ENCODE peak calls at places on chromosome 4, in six cellular contexts. One of them, this sample, is unnamed.

GRCh38 chr4:157270108-157270507 is 49.6 kb downstream of the GRIA2 start:
- DNase-seq in mammary epithelial cell: no peak
- DNase-seq in breast epithelium: no peak
- DNase-seq in heart left ventricle: no peak
- DNase-seq in astrocyte: no peak
- DNase-seq in right atrium auricular region: no peak
- DNase-seq in this sample: no peak

GRCh38 chr4:78864405-78865024 is 74.7 kb downstream of the PAQR3 start:
- DNase-seq in mammary epithelial cell: peak
- DNase-seq in breast epithelium: no peak
- DNase-seq in heart left ventricle: no peak
- DNase-seq in astrocyte: peak
- DNase-seq in right atrium auricular region: no peak
- DNase-seq in this sample: peak

GRCh38 chr4:14787894-14788293 is 214.4 kb upstream of the CPEB2 start:
- DNase-seq in mammary epithelial cell: peak
- DNase-seq in breast epithelium: no peak
- DNase-seq in heart left ventricle: no peak
- DNase-seq in astrocyte: no peak
- DNase-seq in right atrium auricular region: no peak
- DNase-seq in this sample: no peak

GRCh38 chr4:45453258-45453841 is 670.5 kb downstream of the GABRG1 start:
- DNase-seq in mammary epithelial cell: peak
- DNase-seq in breast epithelium: no peak
- DNase-seq in heart left ventricle: no peak
- DNase-seq in astrocyte: peak
- DNase-seq in right atrium auricular region: no peak
- DNase-seq in this sample: no peak

GRCh38 chr4:151599876-151600275 is 160.9 kb downstream of the GATB start:
- DNase-seq in mammary epithelial cell: peak
- DNase-seq in breast epithelium: no peak
- DNase-seq in heart left ventricle: no peak
- DNase-seq in astrocyte: no peak
- DNase-seq in right atrium auricular region: no peak
- DNase-seq in this sample: no peak

GRCh38 chr4:30610361-30610760 is 109.8 kb upstream of the PCDH7 start:
- DNase-seq in mammary epithelial cell: no peak
- DNase-seq in breast epithelium: no peak
- DNase-seq in heart left ventricle: no peak
- DNase-seq in astrocyte: peak
- DNase-seq in right atrium auricular region: no peak
- DNase-seq in this sample: no peak

GRCh38 chr4:7777017-7777710 is 162.5 kb downstream of the AFAP1 start:
- DNase-seq in mammary epithelial cell: no peak
- DNase-seq in breast epithelium: peak
- DNase-seq in heart left ventricle: peak
- DNase-seq in astrocyte: no peak
- DNase-seq in right atrium auricular region: no peak
- DNase-seq in this sample: no peak

GRCh38 chr4:151417766-151418376 is 8.9 kb downstream of the FHIP1A start:
- DNase-seq in mammary epithelial cell: peak
- DNase-seq in breast epithelium: no peak
- DNase-seq in heart left ventricle: no peak
- DNase-seq in astrocyte: peak
- DNase-seq in right atrium auricular region: no peak
- DNase-seq in this sample: no peak

GRCh38 chr4:166842795-166843261 is 391.5 kb downstream of the SPOCK3 start:
- DNase-seq in mammary epithelial cell: no peak
- DNase-seq in breast epithelium: no peak
- DNase-seq in heart left ventricle: no peak
- DNase-seq in astrocyte: no peak
- DNase-seq in right atrium auricular region: no peak
- DNase-seq in this sample: no peak

GRCh38 chr4:57070461-57070860 is 39.7 kb downstream of the IGFBP7 start:
- DNase-seq in mammary epithelial cell: peak
- DNase-seq in breast epithelium: no peak
- DNase-seq in heart left ventricle: no peak
- DNase-seq in astrocyte: no peak
- DNase-seq in right atrium auricular region: no peak
- DNase-seq in this sample: no peak

GRCh38 chr4:41400296-41400695 is 137.7 kb upstream of the LIMCH1 start:
- DNase-seq in mammary epithelial cell: no peak
- DNase-seq in breast epithelium: no peak
- DNase-seq in heart left ventricle: no peak
- DNase-seq in astrocyte: peak
- DNase-seq in right atrium auricular region: no peak
- DNase-seq in this sample: no peak

GRCh38 chr4:90186229-90186628 is 59.0 kb downstream of the CCSER1 start:
- DNase-seq in mammary epithelial cell: no peak
- DNase-seq in breast epithelium: no peak
- DNase-seq in heart left ventricle: no peak
- DNase-seq in astrocyte: no peak
- DNase-seq in right atrium auricular region: no peak
- DNase-seq in this sample: no peak

GRCh38 chr4:54942735-54943134 is 182.7 kb downstream of the KDR start:
- DNase-seq in mammary epithelial cell: no peak
- DNase-seq in breast epithelium: no peak
- DNase-seq in heart left ventricle: no peak
- DNase-seq in astrocyte: no peak
- DNase-seq in right atrium auricular region: no peak
- DNase-seq in this sample: no peak

GRCh38 chr4:122100508-122100907 is 51.6 kb upstream of the BLTP1 start:
- DNase-seq in mammary epithelial cell: no peak
- DNase-seq in breast epithelium: no peak
- DNase-seq in heart left ventricle: no peak
- DNase-seq in astrocyte: no peak
- DNase-seq in right atrium auricular region: no peak
- DNase-seq in this sample: no peak

GRCh38 chr4:151147000-151147399 is 47.6 kb downstream of the RPS3A start:
- DNase-seq in mammary epithelial cell: no peak
- DNase-seq in breast epithelium: no peak
- DNase-seq in heart left ventricle: no peak
- DNase-seq in astrocyte: no peak
- DNase-seq in right atrium auricular region: no peak
- DNase-seq in this sample: no peak

GRCh38 chr4:86593726-86594558 is at the start of gene PTPN13:
- DNase-seq in mammary epithelial cell: peak
- DNase-seq in breast epithelium: peak
- DNase-seq in heart left ventricle: peak
- DNase-seq in astrocyte: peak
- DNase-seq in right atrium auricular region: peak
- DNase-seq in this sample: peak

GRCh38 chr4:165010991-165011390 is 20.8 kb upstream of the TRIM60 start:
- DNase-seq in mammary epithelial cell: no peak
- DNase-seq in breast epithelium: no peak
- DNase-seq in heart left ventricle: no peak
- DNase-seq in astrocyte: no peak
- DNase-seq in right atrium auricular region: no peak
- DNase-seq in this sample: no peak

GRCh38 chr4:145583656-145584055 is 35.5 kb upstream of the MMAA start:
- DNase-seq in mammary epithelial cell: peak
- DNase-seq in breast epithelium: no peak
- DNase-seq in heart left ventricle: no peak
- DNase-seq in astrocyte: no peak
- DNase-seq in right atrium auricular region: no peak
- DNase-seq in this sample: no peak

GRCh38 chr4:7343950-7344349 is 90.8 kb downstream of the PSAPL1 start:
- DNase-seq in mammary epithelial cell: no peak
- DNase-seq in breast epithelium: no peak
- DNase-seq in heart left ventricle: peak
- DNase-seq in astrocyte: no peak
- DNase-seq in right atrium auricular region: no peak
- DNase-seq in this sample: no peak

GRCh38 chr4:3781193-3781886 is 15.2 kb downstream of the ADRA2C start:
- DNase-seq in mammary epithelial cell: no peak
- DNase-seq in breast epithelium: no peak
- DNase-seq in heart left ventricle: no peak
- DNase-seq in astrocyte: no peak
- DNase-seq in right atrium auricular region: no peak
- DNase-seq in this sample: no peak

GRCh38 chr4:55256787-55257186 is 89.3 kb upstream of the SRD5A3 start:
- DNase-seq in mammary epithelial cell: no peak
- DNase-seq in breast epithelium: no peak
- DNase-seq in heart left ventricle: no peak
- DNase-seq in astrocyte: no peak
- DNase-seq in right atrium auricular region: no peak
- DNase-seq in this sample: no peak

GRCh38 chr4:29770627-29771026 is 949.5 kb upstream of the PCDH7 start:
- DNase-seq in mammary epithelial cell: no peak
- DNase-seq in breast epithelium: no peak
- DNase-seq in heart left ventricle: no peak
- DNase-seq in astrocyte: no peak
- DNase-seq in right atrium auricular region: no peak
- DNase-seq in this sample: no peak

GRCh38 chr4:146520894-146521542 is 722 bp downstream of the SLC10A7 start:
- DNase-seq in mammary epithelial cell: peak
- DNase-seq in breast epithelium: no peak
- DNase-seq in heart left ventricle: peak
- DNase-seq in astrocyte: peak
- DNase-seq in right atrium auricular region: no peak
- DNase-seq in this sample: no peak

GRCh38 chr4:144355809-144356757 is 215.6 kb upstream of the GYPA start:
- DNase-seq in mammary epithelial cell: peak
- DNase-seq in breast epithelium: no peak
- DNase-seq in heart left ventricle: no peak
- DNase-seq in astrocyte: peak
- DNase-seq in right atrium auricular region: no peak
- DNase-seq in this sample: no peak

GRCh38 chr4:144353240-144353639 is 212.7 kb upstream of the GYPA start:
- DNase-seq in mammary epithelial cell: peak
- DNase-seq in breast epithelium: no peak
- DNase-seq in heart left ventricle: no peak
- DNase-seq in astrocyte: no peak
- DNase-seq in right atrium auricular region: no peak
- DNase-seq in this sample: no peak

GRCh38 chr4:144357970-144358369 is 217.5 kb upstream of the GYPA start:
- DNase-seq in mammary epithelial cell: no peak
- DNase-seq in breast epithelium: no peak
- DNase-seq in heart left ventricle: no peak
- DNase-seq in astrocyte: no peak
- DNase-seq in right atrium auricular region: no peak
- DNase-seq in this sample: no peak

GRCh38 chr4:144360394-144360793 is 219.9 kb upstream of the GYPA start:
- DNase-seq in mammary epithelial cell: no peak
- DNase-seq in breast epithelium: no peak
- DNase-seq in heart left ventricle: no peak
- DNase-seq in astrocyte: no peak
- DNase-seq in right atrium auricular region: no peak
- DNase-seq in this sample: no peak

GRCh38 chr4:144356941-144357381 is 216.4 kb upstream of the GYPA start:
- DNase-seq in mammary epithelial cell: no peak
- DNase-seq in breast epithelium: no peak
- DNase-seq in heart left ventricle: no peak
- DNase-seq in astrocyte: no peak
- DNase-seq in right atrium auricular region: no peak
- DNase-seq in this sample: peak
- H3K27ac ChIP-seq in mammary epithelial cell: no peak
- H3K27ac ChIP-seq in breast epithelium: no peak
- H3K27ac ChIP-seq in heart left ventricle: no peak
- H3K27ac ChIP-seq in astrocyte: peak
- H3K27ac ChIP-seq in right atrium auricular region: no peak
- H3K27ac ChIP-seq in this sample: no peak

DNA sequence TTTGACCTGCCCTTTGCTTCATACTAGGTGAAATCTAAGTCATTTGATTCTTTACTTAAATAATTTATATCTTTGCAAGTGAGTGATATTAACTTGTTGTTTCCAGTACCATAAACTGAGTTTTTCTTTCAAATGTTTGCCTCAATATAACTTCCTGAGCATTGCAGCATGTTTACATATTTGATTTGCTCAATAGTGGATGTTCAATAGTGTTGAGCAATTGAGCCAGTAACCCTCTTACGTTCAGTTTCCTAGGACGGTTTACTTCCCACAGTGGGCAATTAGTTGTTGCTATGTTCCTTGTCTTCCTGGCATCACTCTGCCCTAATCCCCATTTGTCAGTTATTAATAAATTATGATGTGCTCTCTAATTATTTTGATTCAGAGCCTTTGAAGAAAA is 278.5 kb downstream of the EPHA5 start:
- DNase-seq in mammary epithelial cell: no peak
- DNase-seq in breast epithelium: no peak
- DNase-seq in heart left ventricle: no peak
- DNase-seq in astrocyte: no peak
- DNase-seq in right atrium auricular region: no peak
- DNase-seq in this sample: no peak
- H3K27ac ChIP-seq in mammary epithelial cell: no peak
- H3K27ac ChIP-seq in breast epithelium: no peak
- H3K27ac ChIP-seq in heart left ventricle: no peak
- H3K27ac ChIP-seq in astrocyte: no peak
- H3K27ac ChIP-seq in right atrium auricular region: no peak
- H3K27ac ChIP-seq in this sample: no peak

DNA sequence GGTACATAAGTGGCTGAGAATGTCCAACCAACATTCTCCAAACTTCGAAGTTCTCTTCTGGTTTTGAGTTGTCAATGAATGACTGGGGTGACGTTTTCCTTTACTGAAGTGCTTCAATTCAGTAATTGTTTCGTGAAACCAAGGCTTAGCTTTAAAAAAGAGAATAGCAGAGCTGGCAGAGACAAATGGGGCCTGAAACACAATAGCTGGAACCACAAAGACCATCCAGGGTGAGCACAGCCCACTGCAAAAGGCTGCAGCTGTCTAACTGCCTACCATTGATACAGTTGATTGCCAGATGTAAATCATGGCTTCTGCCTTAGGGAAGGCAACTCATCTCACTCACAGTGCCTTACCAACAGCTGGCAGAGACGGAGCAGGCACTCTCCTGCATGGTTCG is 78.7 kb upstream of the ZNF518B start:
- DNase-seq in mammary epithelial cell: no peak
- DNase-seq in breast epithelium: no peak
- DNase-seq in heart left ventricle: no peak
- DNase-seq in astrocyte: no peak
- DNase-seq in right atrium auricular region: no peak
- DNase-seq in this sample: no peak
- H3K27ac ChIP-seq in mammary epithelial cell: no peak
- H3K27ac ChIP-seq in breast epithelium: no peak
- H3K27ac ChIP-seq in heart left ventricle: no peak
- H3K27ac ChIP-seq in astrocyte: no peak
- H3K27ac ChIP-seq in right atrium auricular region: no peak
- H3K27ac ChIP-seq in this sample: no peak

GRCh38 chr4:112855058-112855457 is 194.4 kb upstream of the ANK2 start:
- DNase-seq in mammary epithelial cell: no peak
- DNase-seq in breast epithelium: no peak
- DNase-seq in heart left ventricle: no peak
- DNase-seq in astrocyte: no peak
- DNase-seq in right atrium auricular region: no peak
- DNase-seq in this sample: peak

GRCh38 chr4:112854420-112854819 is 195.0 kb upstream of the ANK2 start:
- DNase-seq in mammary epithelial cell: no peak
- DNase-seq in breast epithelium: no peak
- DNase-seq in heart left ventricle: no peak
- DNase-seq in astrocyte: no peak
- DNase-seq in right atrium auricular region: no peak
- DNase-seq in this sample: no peak

GRCh38 chr4:112859456-112860184 is 189.8 kb upstream of the ANK2 start:
- DNase-seq in mammary epithelial cell: no peak
- DNase-seq in breast epithelium: no peak
- DNase-seq in heart left ventricle: no peak
- DNase-seq in astrocyte: no peak
- DNase-seq in right atrium auricular region: no peak
- DNase-seq in this sample: no peak

GRCh38 chr4:112858751-112859150 is 190.7 kb upstream of the ANK2 start:
- DNase-seq in mammary epithelial cell: no peak
- DNase-seq in breast epithelium: no peak
- DNase-seq in heart left ventricle: no peak
- DNase-seq in astrocyte: no peak
- DNase-seq in right atrium auricular region: no peak
- DNase-seq in this sample: no peak

GRCh38 chr4:112857461-112857860 is 192.0 kb upstream of the ANK2 start:
- DNase-seq in mammary epithelial cell: peak
- DNase-seq in breast epithelium: no peak
- DNase-seq in heart left ventricle: no peak
- DNase-seq in astrocyte: peak
- DNase-seq in right atrium auricular region: no peak
- DNase-seq in this sample: no peak
- H3K27ac ChIP-seq in mammary epithelial cell: peak
- H3K27ac ChIP-seq in breast epithelium: peak
- H3K27ac ChIP-seq in heart left ventricle: no peak
- H3K27ac ChIP-seq in astrocyte: peak
- H3K27ac ChIP-seq in right atrium auricular region: no peak
- H3K27ac ChIP-seq in this sample: peak

This sample was measured in caudate nucleus.